ENCODE peak calls at places on chromosomes 11 and 22, in eight cellular contexts. I, D, W, J, N, P, S and R are unnamed samples.

GRCh38 chr11:17333799-17334586 is 17.6 kb upstream of the NCR3LG1 start:
- DNase-seq in N (no peak), I (no peak), P (no peak), D (no peak), S (no peak), J (peak), W (no peak), R (no peak)

GRCh38 chr22:37177221-37177620 is 10.8 kb downstream of the C1QTNF6 start:
- DNase-seq in D (no peak), W (no peak), P (no peak), I (no peak), J (no peak), N (no peak), S (no peak), R (no peak)

GRCh38 chr11:95417832-95418231 is 186.8 kb upstream of the SESN3 start:
- DNase-seq in I (no peak), P (no peak), W (no peak), N (no peak), D (no peak), J (no peak), S (no peak), R (no peak)

GRCh38 chr11:108664241-108664640 is 628 bp upstream of the DDX10 start:
- DNase-seq in P (no peak), S (no peak), N (no peak), D (no peak), J (no peak), I (no peak), W (no peak), R (no peak)

GRCh38 chr11:122162095-122162494 is 46.1 kb upstream of the BLID start:
- DNase-seq in D (peak), S (no peak), I (no peak), P (no peak), J (no peak), N (no peak), W (no peak), R (no peak)

GRCh38 chr22:22906907-22907550 is 19.4 kb downstream of the IGLL5 start:
- DNase-seq in I (no peak), W (no peak), S (no peak), D (no peak), P (no peak), J (no peak), N (no peak), R (no peak)

GRCh38 chr11:83112886-83113285 is 41.2 kb upstream of the RAB30 start:
- DNase-seq in P (no peak), S (no peak), D (peak), I (no peak), N (no peak), J (no peak), W (no peak), R (no peak)

GRCh38 chr11:44793350-44794090 is 66.8 kb downstream of the TSPAN18 start:
- DNase-seq in J (no peak), N (no peak), W (no peak), I (no peak), S (no peak), P (no peak), D (peak), R (no peak)

GRCh38 chr11:22634897-22635629 is 9.4 kb upstream of the FANCF start:
- DNase-seq in P (no peak), D (peak), W (no peak), S (no peak), N (peak), I (peak), J (no peak), R (no peak)